ENCODE peak calls at places on chromosomes 7 and 10, in five cellular contexts. X, J, Q, Z and I are unnamed samples.

GRCh38 chr10:43304687-43305333 is 37.9 kb upstream of the RASGEF1A start:
- DNase-seq in J (peak; percentile 71), Z (no peak), X (no peak), Q (no peak), I (no peak)

GRCh38 chr10:75111367-75111905 is at the start of gene SAMD8:
- DNase-seq in X (peak; percentile 98), J (no peak), Z (peak; percentile 97), Q (peak; percentile 69), I (peak; percentile 94)

GRCh38 chr10:74000892-74001669 is 3.2 kb downstream of the VCL start:
- DNase-seq in J (no peak), X (no peak), Z (no peak), Q (no peak), I (no peak)

GRCh38 chr10:27783660-27784059 is 38.0 kb upstream of the MKX start:
- DNase-seq in Z (peak; percentile 61), J (no peak), X (no peak), Q (peak; percentile 35), I (no peak)

GRCh38 chr7:23012797-23013714 is 874 bp downstream of the HYCC1 start:
- DNase-seq in X (no peak), Z (peak; percentile 15), J (peak; percentile 16), Q (no peak), I (no peak)

GRCh38 chr10:103703941-103704919 is 151.1 kb downstream of the SH3PXD2A start:
- DNase-seq in X (no peak), Q (no peak), Z (no peak), J (no peak), I (peak; percentile 74)

GRCh38 chr10:127456122-127456521 is 93.0 kb upstream of the NPS start:
- DNase-seq in Q (no peak), X (no peak), Z (no peak), J (no peak), I (no peak)

GRCh38 chr10:93034426-93034825 is 26.2 kb upstream of the CYP26C1 start:
- DNase-seq in Z (no peak), J (no peak), X (no peak), Q (no peak), I (no peak)

GRCh38 chr7:71625534-71625933 is 493.6 kb downstream of the GALNT17 start:
- DNase-seq in Q (no peak), X (no peak), Z (no peak), J (no peak), I (peak; percentile 32)

GRCh38 chr7:35728412-35729060 is 33.6 kb upstream of the HERPUD2 start:
- DNase-seq in X (no peak), Z (no peak), J (no peak), Q (no peak), I (no peak)

GRCh38 chr7:134829381-134829986 is 50.0 kb downstream of the CALD1 start:
- DNase-seq in X (no peak), Q (no peak), Z (no peak), J (no peak), I (no peak)

GRCh38 chr10:37639200-37639599 is 218.2 kb downstream of the ZNF248 start:
- DNase-seq in J (no peak), Z (no peak), X (no peak), Q (no peak), I (no peak)

GRCh38 chr10:68145705-68146104 is 36.4 kb downstream of the MYPN start:
- DNase-seq in J (no peak), X (no peak), Q (no peak), Z (no peak), I (no peak)

GRCh38 chr7:98626393-98627061 is 9.4 kb downstream of the NPTX2 start:
- DNase-seq in X (no peak), J (no peak), Q (no peak), Z (no peak), I (no peak)

GRCh38 chr10:7054915-7055314 is 355.9 kb downstream of the SFMBT2 start:
- DNase-seq in Q (no peak), X (no peak), J (no peak), Z (peak; percentile 17), I (no peak)

GRCh38 chr10:126090911-126091728 is 194.8 kb downstream of the FANK1 start:
- DNase-seq in Z (peak; percentile 46), J (no peak), X (no peak), Q (peak; percentile 81), I (no peak)